ENCODE peak calls at places on chromosomes 13 and 19, in four cellular contexts. R is HCT116, J is SK-N-SH, N is H1. Q is an unnamed sample.

GRCh38 chr13:22828081-22828480 is 352.7 kb upstream of the SGCG start:
- DNase-seq in N (no peak), J (no peak), R (no peak), Q (no peak)

GRCh38 chr13:89066868-89067466 is 1395.8 kb downstream of the SLITRK5 start:
- DNase-seq in R (peak; percentile 38), N (no peak), J (peak; percentile 19), Q (peak; percentile 9)

GRCh38 chr13:48626726-48627451 is 26.8 kb upstream of the CYSLTR2 start:
- DNase-seq in R (no peak), N (no peak), J (no peak), Q (no peak)

GRCh38 chr13:34667356-34668218 is 274.5 kb upstream of the NBEA start:
- DNase-seq in N (no peak), R (no peak), J (no peak), Q (no peak)

GRCh38 chr19:6671960-6672359 is 2.0 kb upstream of the TNFSF14 start:
- DNase-seq in R (no peak), J (no peak), N (no peak), Q (no peak)

GRCh38 chr19:46818812-46819211 is 30.4 kb upstream of the SLC1A5 start:
- DNase-seq in N (no peak), R (no peak), J (no peak), Q (peak; percentile 57)

GRCh38 chr13:95462801-95463200 is 89.7 kb upstream of the CLDN10 start:
- DNase-seq in N (no peak), R (no peak), J (no peak), Q (no peak)

GRCh38 chr19:39539519-39540332 is at the start of gene EID2:
- DNase-seq in N (no peak), R (peak; percentile 84), J (peak; percentile 97), Q (peak; percentile 95)

GRCh38 chr19:10037809-10038208 is 24.5 kb downstream of the RDH8 start:
- DNase-seq in N (no peak), R (no peak), J (no peak), Q (no peak)

GRCh38 chr13:26943748-26944147 is 183.2 kb upstream of the GPR12 start:
- DNase-seq in R (no peak), N (no peak), J (no peak), Q (no peak)

GRCh38 chr13:53368948-53369347 is 340.3 kb downstream of the OLFM4 start:
- DNase-seq in N (no peak), R (no peak), J (no peak), Q (peak; percentile 28)

GRCh38 chr19:1310853-1311180 is 25.1 kb downstream of the EFNA2 start:
- DNase-seq in N (no peak), J (no peak), R (no peak), Q (no peak)

GRCh38 chr13:29422015-29422414 is 173.5 kb downstream of the SLC7A1 start:
- DNase-seq in J (no peak), N (no peak), R (no peak), Q (no peak)

GRCh38 chr13:26423634-26424033 is 133.8 kb upstream of the WASF3 start:
- DNase-seq in N (no peak), J (peak; percentile 35), R (no peak), Q (no peak)

GRCh38 chr13:102854675-102855074 is 8.8 kb downstream of the ERCC5 start:
- DNase-seq in R (no peak), N (no peak), J (no peak), Q (no peak)

GRCh38 chr19:13906525-13906904 is 514 bp downstream of the CC2D1A start:
- DNase-seq in R (no peak), N (no peak), J (peak; percentile 56), Q (peak; percentile 28)

GRCh38 chr19:3494051-3494450 is 6.4 kb downstream of the DOHH start:
- DNase-seq in J (peak; percentile 87), R (no peak), N (no peak), Q (no peak)

GRCh38 chr19:34502582-34503545 is 21.3 kb downstream of the WTIP start:
- DNase-seq in N (no peak), R (no peak), J (peak; percentile 9), Q (no peak)

GRCh38 chr13:64158910-64159309 is 2743.3 kb upstream of the PCDH20 start:
- DNase-seq in N (no peak), J (peak; percentile 5), R (no peak), Q (no peak)

GRCh38 chr19:18961767-18962423 is 20.9 kb upstream of the HOMER3 start:
- DNase-seq in R (no peak), N (peak; percentile 78), J (peak; percentile 50), Q (no peak)

GRCh38 chr13:48221301-48222190 is 11.5 kb upstream of the ITM2B start:
- DNase-seq in N (no peak), J (no peak), R (no peak), Q (no peak)

GRCh38 chr19:47111081-47111589 is 2.4 kb downstream of the ZC3H4 start:
- DNase-seq in R (no peak), J (peak; percentile 44), N (no peak), Q (no peak)

GRCh38 chr13:102700088-102701031 is 5.5 kb upstream of the METTL21C start:
- DNase-seq in N (no peak), J (no peak), R (no peak), Q (no peak)

GRCh38 chr19:459724-460511 is 915 bp downstream of the SHC2 start:
- DNase-seq in N (no peak), J (peak; percentile 98), R (no peak), Q (peak; percentile 92)

GRCh38 chr13:24574847-24575246 is 62.3 kb upstream of the PARP4 start:
- DNase-seq in J (no peak), N (no peak), R (no peak), Q (no peak)

GRCh38 chr13:42078113-42078769 is 29.8 kb downstream of the DGKH start:
- DNase-seq in R (no peak), J (peak; percentile 20), N (no peak), Q (no peak)

GRCh38 chr13:75195479-75196111 is 286.4 kb downstream of the TBC1D4 start:
- DNase-seq in R (no peak), J (no peak), N (no peak), Q (no peak)

GRCh38 chr19:2483084-2483483 is 7.2 kb downstream of the GADD45B start:
- DNase-seq in R (no peak), J (no peak), N (no peak), Q (no peak)
- TF ChIP-seq JUND in R (no peak), J (no peak), N (no peak), Q (no peak)

GRCh38 chr13:97224544-97225324 is 2.6 kb downstream of the MBNL2 start:
- DNase-seq in J (no peak), N (no peak), R (no peak), Q (no peak)
- TF ChIP-seq JUND in J (no peak), N (no peak), R (no peak), Q (no peak)

DNA sequence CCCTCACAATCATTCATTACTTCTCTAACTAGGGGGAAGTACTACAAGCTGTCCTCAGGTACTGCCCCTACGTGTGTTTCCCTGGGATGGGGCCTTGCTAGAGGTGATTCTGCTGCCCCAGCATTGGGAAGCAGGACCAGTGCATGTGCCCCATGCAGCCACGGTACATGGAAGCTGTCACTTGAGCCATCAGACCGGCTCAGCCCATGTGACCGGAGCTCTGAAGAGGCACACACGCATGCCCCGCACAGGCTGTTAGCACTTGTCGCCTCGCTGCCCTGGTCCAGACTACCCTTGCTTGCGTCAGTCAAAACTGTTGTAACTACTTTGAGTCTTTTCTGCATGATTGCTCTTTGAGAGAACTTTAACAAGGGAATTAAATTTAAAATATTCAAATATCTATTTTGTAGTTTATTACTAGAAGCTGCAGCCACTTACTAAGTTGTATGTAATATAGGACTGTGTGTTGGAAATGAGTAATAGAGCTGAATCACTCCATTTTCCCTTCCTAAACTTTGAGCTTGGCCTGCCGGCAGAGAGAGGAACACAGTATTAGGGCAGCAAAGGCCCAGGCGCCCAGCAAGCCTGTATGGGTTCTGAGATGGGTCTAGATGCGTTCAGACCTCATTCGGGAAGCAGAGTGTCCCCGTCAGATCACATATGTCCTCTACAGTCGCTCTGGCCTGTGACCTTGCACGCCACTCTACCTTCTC is 42.2 kb downstream of the DHRS12 start:
- DNase-seq in N (no peak), R (no peak), J (no peak), Q (no peak)
- TF ChIP-seq JUND in N (no peak), R (no peak), J (no peak), Q (no peak)

DNA sequence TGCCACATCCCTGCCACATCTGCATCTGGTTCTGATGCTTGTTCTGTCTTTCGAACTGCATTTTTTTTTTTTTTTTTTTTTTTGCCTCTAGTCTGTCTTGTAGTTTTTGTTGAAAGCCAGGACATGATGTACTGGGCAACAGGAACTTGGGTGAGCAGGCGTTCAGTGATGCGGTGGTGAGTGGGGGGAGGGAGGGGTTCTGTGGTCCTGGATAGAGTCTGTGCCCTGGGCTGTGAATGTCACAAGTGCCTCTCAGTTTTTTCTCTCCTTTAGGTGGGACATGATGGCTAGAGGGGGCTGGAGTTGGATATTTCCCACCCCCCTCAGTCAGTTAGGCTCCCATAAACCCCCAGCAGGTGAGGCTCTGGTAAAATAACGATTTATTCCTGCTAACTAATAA is 3.5 kb downstream of the CEACAM4 start:
- DNase-seq in R (no peak), N (no peak), J (no peak), Q (no peak)
- TF ChIP-seq JUND in R (no peak), N (no peak), J (no peak), Q (no peak)

DNA sequence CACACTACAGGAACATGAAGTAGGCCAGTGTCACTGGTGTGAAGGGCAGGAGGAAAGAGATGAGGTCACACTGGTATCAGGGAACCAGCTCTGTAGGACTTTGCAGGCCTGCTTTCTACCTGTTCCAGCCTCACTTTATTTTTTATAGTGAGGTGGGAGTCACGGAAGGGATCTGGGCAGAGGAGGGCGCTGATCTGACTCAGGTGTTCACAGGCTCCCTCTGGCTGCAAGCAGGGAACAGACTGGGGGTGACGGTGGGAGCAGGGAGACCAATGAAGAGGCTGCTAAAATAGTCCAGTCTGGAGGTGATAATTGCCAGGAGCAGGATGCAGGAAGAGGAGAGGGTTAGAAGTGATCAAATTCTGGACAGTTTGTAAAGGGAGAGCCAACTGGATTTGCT is 2.8 kb downstream of the THAP8 start:
- DNase-seq in J (no peak), R (peak; percentile 33), N (no peak), Q (no peak)
- TF ChIP-seq JUND in J (no peak), R (no peak), N (no peak), Q (no peak)

DNA sequence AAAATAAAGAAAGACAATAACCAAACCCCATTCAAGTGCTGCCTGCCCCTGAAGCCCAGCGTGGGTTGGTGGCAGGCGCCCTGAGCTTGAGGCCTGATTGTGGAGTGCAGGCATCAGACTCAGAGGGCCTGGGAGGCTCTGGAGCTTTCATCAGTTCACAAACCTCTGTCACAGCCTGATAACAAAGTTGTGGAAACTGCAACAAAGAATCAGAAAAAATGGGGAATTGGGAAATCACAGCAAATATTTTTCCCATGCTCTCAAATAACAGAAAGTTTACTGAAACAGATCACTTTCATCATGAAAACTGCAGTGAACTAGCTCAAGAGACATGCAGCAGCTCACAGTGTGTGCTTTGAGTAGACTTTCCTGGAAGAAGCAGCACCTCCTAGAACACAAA is 793.6 kb downstream of the UQCRFS1 start:
- DNase-seq in R (no peak), J (no peak), N (no peak), Q (no peak)
- TF ChIP-seq JUND in R (no peak), J (no peak), N (no peak), Q (no peak)

GRCh38 chr19:17304386-17305047 is 1.2 kb upstream of the MRPL34 start:
- DNase-seq in R (no peak), N (no peak), J (no peak), Q (no peak)
- TF ChIP-seq JUND in R (no peak), N (no peak), J (no peak), Q (no peak)